ENCODE peak calls at places on chromosomes 2 and 18, in seven cellular contexts. U is H9, H is IMR-90, K is H1, B is mesenchymal stem cell, J is neuronal stem cell, W is trophoblast cell. N is an unnamed sample.

GRCh38 chr2:28311660-28312249 is 80.9 kb upstream of the FOSL2 start:
- DNase-seq in U (no peak), H (no peak), K (no peak), B (no peak), J (no peak), W (peak; percentile 79), N (no peak)

GRCh38 chr2:79993144-79993543 is 311.4 kb downstream of the LRRTM1 start:
- DNase-seq in U (no peak), H (no peak), K (no peak), B (no peak), J (no peak), W (no peak), N (no peak)

GRCh38 chr18:79926306-79926705 is 25.1 kb downstream of the SLC66A2 start:
- DNase-seq in U (no peak), H (no peak), K (peak; percentile 41), B (no peak), J (no peak), W (no peak), N (no peak)

GRCh38 chr2:12734914-12735654 is 18.3 kb downstream of the TRIB2 start:
- DNase-seq in U (no peak), H (no peak), K (no peak), B (peak; percentile 59), J (no peak), W (no peak), N (no peak)

GRCh38 chr18:47858607-47859006 is 71.9 kb downstream of the SMAD2 start:
- DNase-seq in U (no peak), H (no peak), K (no peak), B (no peak), J (no peak), W (no peak), N (no peak)

GRCh38 chr2:25895046-25895445 is 16.8 kb upstream of the ASXL2 start:
- DNase-seq in U (no peak), H (no peak), K (no peak), B (no peak), J (no peak), W (no peak), N (no peak)

GRCh38 chr18:54043484-54044256 is 180.8 kb downstream of the MBD2 start:
- DNase-seq in U (no peak), H (no peak), K (no peak), B (no peak), J (no peak), W (peak; percentile 78), N (no peak)

GRCh38 chr2:228847684-228848083 is 423.4 kb downstream of the PID1 start:
- DNase-seq in U (no peak), H (peak; percentile 32), K (no peak), B (no peak), J (no peak), W (no peak), N (no peak)

GRCh38 chr18:79511271-79511670 is 115.5 kb downstream of the NFATC1 start:
- DNase-seq in U (peak; percentile 12), H (no peak), K (no peak), B (no peak), J (no peak), W (no peak), N (no peak)

GRCh38 chr2:16252251-16252650 is 311.9 kb downstream of the MYCN start:
- DNase-seq in U (no peak), H (no peak), K (peak; percentile 24), B (no peak), J (no peak), W (peak; percentile 99), N (no peak)

GRCh38 chr18:25561923-25562322 is 210.0 kb upstream of the ZNF521 start:
- DNase-seq in U (no peak), H (peak; percentile 33), K (no peak), B (peak; percentile 28), J (peak; percentile 11), W (peak; percentile 55), N (peak; percentile 44)

GRCh38 chr2:66854304-66854703 is 419.4 kb downstream of the MEIS1 start:
- DNase-seq in U (no peak), H (peak; percentile 62), K (no peak), B (no peak), J (no peak), W (no peak), N (no peak)

GRCh38 chr2:110903548-110903947 is 171.2 kb downstream of the ACOXL start:
- DNase-seq in U (no peak), H (no peak), K (no peak), B (no peak), J (no peak), W (no peak), N (no peak)

GRCh38 chr2:128557841-128558241 is 239.2 kb upstream of the HS6ST1 start:
- DNase-seq in U (no peak), H (peak; percentile 62), K (no peak), B (peak; percentile 9), J (no peak), W (peak; percentile 69), N (no peak)

GRCh38 chr2:241070811-241071676 is 31.0 kb downstream of the MTERF4 start:
- DNase-seq in U (no peak), H (no peak), K (no peak), B (no peak), J (no peak), W (no peak), N (no peak)

GRCh38 chr2:86097913-86098312 is 7.8 kb downstream of the POLR1A start:
- DNase-seq in U (no peak), H (no peak), K (no peak), B (no peak), J (no peak), W (no peak), N (no peak)

GRCh38 chr2:174914894-174915760 is 90.1 kb downstream of the CHN1 start:
- DNase-seq in U (no peak), H (no peak), K (no peak), B (no peak), J (no peak), W (no peak), N (no peak)

GRCh38 chr18:40283560-40283959 is 1671.5 kb upstream of the PIK3C3 start:
- DNase-seq in U (no peak), H (no peak), K (no peak), B (no peak), J (no peak), W (no peak), N (no peak)

DNA sequence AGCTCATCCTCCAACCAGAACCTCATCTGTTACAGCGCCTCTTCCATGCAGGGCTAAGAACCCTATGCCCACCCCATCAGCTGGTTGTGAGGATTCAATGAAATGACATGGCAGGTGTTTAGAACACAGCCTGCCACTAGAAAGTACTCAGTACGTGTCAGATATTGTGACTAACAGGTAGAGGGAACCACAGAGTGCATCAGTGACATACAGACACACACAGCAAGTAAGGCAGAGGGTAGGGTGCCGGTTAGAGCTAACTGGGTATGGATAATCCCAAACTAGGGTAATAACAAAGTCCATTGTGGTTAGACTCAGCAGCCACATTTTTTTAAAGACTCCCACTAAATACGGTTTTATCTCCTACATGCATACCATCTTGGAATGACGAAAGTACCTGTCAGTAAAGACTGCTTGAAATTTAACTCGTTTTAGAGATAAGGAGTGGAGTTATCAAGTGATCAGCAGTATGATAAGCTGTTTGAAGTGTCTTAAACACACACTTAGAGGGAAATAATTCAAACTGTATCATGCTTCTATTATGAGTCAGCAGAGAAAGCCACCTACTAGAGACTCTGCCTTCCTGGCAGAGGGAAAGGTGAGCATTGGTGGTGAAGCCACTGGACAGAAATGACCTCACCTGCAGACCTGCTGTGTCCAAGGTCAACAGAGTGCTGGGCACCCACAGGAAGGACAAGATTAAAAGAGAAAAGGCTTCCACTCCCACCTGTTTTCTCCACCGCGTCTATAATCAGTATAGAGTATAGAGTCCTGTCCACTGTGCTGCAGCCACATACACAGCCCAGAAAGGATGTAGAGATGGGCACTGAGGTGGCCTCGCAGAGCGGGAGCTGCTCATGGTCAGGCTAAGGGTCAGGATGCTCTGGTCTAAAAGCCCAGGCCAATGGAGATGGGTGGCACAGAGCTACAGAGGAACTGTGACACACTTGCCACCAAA is 20.5 kb downstream of the MPPE1 start:
- DNase-seq in U (no peak), H (no peak), K (no peak), B (no peak), J (no peak), W (peak; percentile 94), N (no peak)
- H3K4ac ChIP-seq in U (no peak overlapping the region), H (no peak overlapping the region), K (no peak overlapping the region), B (no peak overlapping the region), J (no peak overlapping the region), W (no peak overlapping the region), N (no peak overlapping the region)

GRCh38 chr2:75068546-75068945 is 110.1 kb downstream of the POLE4 start:
- DNase-seq in U (no peak), H (peak; percentile 6), K (no peak), B (peak; percentile 60), J (no peak), W (peak; percentile 3), N (no peak)

GRCh38 chr2:75066121-75066520 is 107.7 kb downstream of the POLE4 start:
- DNase-seq in U (no peak), H (no peak), K (no peak), B (no peak), J (no peak), W (no peak), N (no peak)

GRCh38 chr2:75067506-75067905 is 109.1 kb downstream of the POLE4 start:
- DNase-seq in U (no peak), H (no peak), K (no peak), B (no peak), J (no peak), W (no peak), N (no peak)

GRCh38 chr2:75065402-75066008 is 107.1 kb downstream of the POLE4 start:
- DNase-seq in U (no peak), H (peak; percentile 55), K (no peak), B (peak; percentile 76), J (no peak), W (no peak), N (no peak)

DNA sequence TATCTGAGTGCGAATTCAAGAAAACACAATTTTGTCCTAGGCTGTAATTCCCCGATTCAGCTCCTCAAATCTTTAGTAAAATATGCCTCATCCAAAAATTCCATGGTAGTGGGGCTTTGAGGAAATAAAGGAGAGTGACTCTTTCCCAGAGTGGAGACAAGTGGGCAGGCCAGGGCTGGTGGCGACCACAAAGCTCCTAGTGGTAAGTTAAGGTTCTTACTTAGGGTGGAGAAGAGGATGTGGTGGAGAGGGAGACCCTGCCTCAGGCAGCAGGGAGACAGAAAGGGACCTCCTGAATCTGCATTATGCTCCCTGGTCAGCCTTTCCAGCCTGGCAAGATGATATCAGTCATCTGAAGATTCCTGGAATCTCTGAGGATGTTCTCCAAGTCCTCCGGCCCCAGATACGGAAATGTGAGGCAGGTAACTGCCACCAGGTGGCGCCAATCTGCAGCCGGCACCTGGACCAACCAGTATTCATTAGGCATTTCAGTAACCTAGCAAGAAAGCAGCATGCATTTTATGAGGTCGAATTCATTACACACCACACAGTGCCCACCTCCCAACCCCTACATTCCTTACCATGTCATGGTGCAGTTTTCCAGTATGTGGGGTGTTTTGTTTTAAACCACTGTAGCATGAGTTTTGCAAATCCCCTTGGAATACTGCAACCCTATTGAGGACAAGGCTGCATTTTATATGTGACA is 106.4 kb downstream of the POLE4 start:
- DNase-seq in U (peak; percentile 81), H (peak; percentile 58), K (peak; percentile 90), B (peak; percentile 64), J (peak; percentile 56), W (peak; percentile 89), N (peak; percentile 84)
- H3K27ac ChIP-seq in U (no peak overlapping the region), H (no peak overlapping the region), K (no peak overlapping the region), B (no peak overlapping the region), J (no peak overlapping the region), W (no peak overlapping the region), N (no peak overlapping the region)

GRCh38 chr2:70101174-70101573 is 13.9 kb downstream of the PCBP1 start:
- DNase-seq in U (no peak), H (no peak), K (no peak), B (no peak), J (no peak), W (no peak), N (no peak)
- H2AK5ac ChIP-seq in U (no peak overlapping the region), H (no peak overlapping the region), K (no peak overlapping the region), B (no peak overlapping the region), J (no peak overlapping the region), W (no peak overlapping the region), N (no peak overlapping the region)

GRCh38 chr2:1929001-1929400 is 184.7 kb upstream of the PXDN start:
- DNase-seq in U (no peak), H (no peak), K (no peak), B (no peak), J (no peak), W (no peak), N (no peak)
- H3K4ac ChIP-seq in U (no peak overlapping the region), H (no peak overlapping the region), K (no peak overlapping the region), B (no peak overlapping the region), J (no peak overlapping the region), W (no peak overlapping the region), N (no peak overlapping the region)